ENCODE peak calls at places on chromosomes 7 and 10, in nine cellular contexts. I, U, D, L, S, F, J, Z and N are unnamed samples.

GRCh38 chr10:62268399-62269076 is at the start of gene RTKN2:
- DNase-seq in I (peak), U (peak), D (peak), L (peak), S (peak), F (no peak), J (peak), Z (peak), N (peak)

GRCh38 chr10:125448596-125448995 is 234.4 kb downstream of the TEX36 start:
- DNase-seq in I (peak), U (no peak), D (peak), L (peak), S (no peak), F (no peak), J (peak), Z (no peak), N (no peak)

GRCh38 chr10:13765641-13766341 is 179.0 kb downstream of the PRPF18 start:
- DNase-seq in I (no peak), U (peak), D (no peak), L (no peak), S (no peak), F (no peak), J (no peak), Z (no peak), N (no peak)

GRCh38 chr7:4030346-4030745 is 651.7 kb upstream of the FOXK1 start:
- DNase-seq in I (no peak), U (no peak), D (no peak), L (no peak), S (no peak), F (no peak), J (no peak), Z (no peak), N (no peak)

GRCh38 chr7:82694020-82694419 is 250.4 kb upstream of the CACNA2D1 start:
- DNase-seq in I (peak), U (no peak), D (no peak), L (no peak), S (no peak), F (no peak), J (no peak), Z (no peak), N (no peak)

GRCh38 chr10:61975107-61975932 is 73.8 kb downstream of the ARID5B start:
- DNase-seq in I (no peak), U (no peak), D (peak), L (no peak), S (peak), F (peak), J (peak), Z (no peak), N (peak)

GRCh38 chr7:129689995-129690581 is 78.6 kb downstream of the NRF1 start:
- DNase-seq in I (no peak), U (no peak), D (no peak), L (no peak), S (no peak), F (no peak), J (no peak), Z (no peak), N (no peak)

GRCh38 chr10:112137381-112137987 is 46.1 kb downstream of the GPAM start:
- DNase-seq in I (peak), U (peak), D (peak), L (peak), S (peak), F (no peak), J (peak), Z (peak), N (peak)

GRCh38 chr7:105073143-105073542 is 59.1 kb downstream of the KMT2E start:
- DNase-seq in I (no peak), U (no peak), D (no peak), L (no peak), S (no peak), F (no peak), J (no peak), Z (no peak), N (no peak)

GRCh38 chr7:143320620-143321019 is 4.7 kb downstream of the CLCN1 start:
- DNase-seq in I (no peak), U (no peak), D (no peak), L (no peak), S (no peak), F (no peak), J (no peak), Z (no peak), N (no peak)

GRCh38 chr7:66957595-66958290 is 36.7 kb downstream of the TMEM248 start:
- DNase-seq in I (no peak), U (no peak), D (no peak), L (no peak), S (no peak), F (no peak), J (no peak), Z (peak), N (no peak)

GRCh38 chr10:70674560-70675495 is 2.5 kb downstream of the ADAMTS14 start:
- DNase-seq in I (no peak), U (no peak), D (no peak), L (no peak), S (no peak), F (no peak), J (no peak), Z (no peak), N (no peak)

GRCh38 chr7:125490167-125490566 is 560.5 kb upstream of the POT1 start:
- DNase-seq in I (no peak), U (no peak), D (no peak), L (no peak), S (no peak), F (no peak), J (no peak), Z (no peak), N (no peak)

GRCh38 chr7:651032-651728 is 75.3 kb upstream of the DNAAF5 start:
- DNase-seq in I (no peak), U (no peak), D (no peak), L (no peak), S (no peak), F (no peak), J (no peak), Z (no peak), N (no peak)

GRCh38 chr7:117790251-117790650 is 83.0 kb downstream of the CTTNBP2 start:
- DNase-seq in I (no peak), U (no peak), D (no peak), L (no peak), S (no peak), F (no peak), J (no peak), Z (no peak), N (no peak)

GRCh38 chr7:32501522-32501921 is 6.2 kb downstream of the AVL9 start:
- DNase-seq in I (no peak), U (no peak), D (peak), L (peak), S (peak), F (no peak), J (peak), Z (no peak), N (peak)

GRCh38 chr10:13056461-13057077 is 43.4 kb upstream of the OPTN start:
- DNase-seq in I (peak), U (no peak), D (peak), L (no peak), S (peak), F (no peak), J (peak), Z (no peak), N (peak)

GRCh38 chr10:6024334-6024682 is 37.9 kb downstream of the IL2RA start:
- DNase-seq in I (no peak), U (no peak), D (no peak), L (no peak), S (no peak), F (no peak), J (no peak), Z (no peak), N (no peak)

GRCh38 chr10:3323865-3324498 is 151.4 kb upstream of the PITRM1 start:
- DNase-seq in I (no peak), U (no peak), D (peak), L (no peak), S (no peak), F (no peak), J (no peak), Z (no peak), N (peak)

GRCh38 chr7:150370612-150371071 is 2.0 kb downstream of the REPIN1 start:
- DNase-seq in I (no peak), U (no peak), D (no peak), L (no peak), S (peak), F (no peak), J (peak), Z (no peak), N (peak)

GRCh38 chr7:150372271-150373048 is 3.8 kb downstream of the REPIN1 start:
- DNase-seq in I (no peak), U (no peak), D (no peak), L (no peak), S (no peak), F (no peak), J (no peak), Z (no peak), N (no peak)

GRCh38 chr7:150371996-150372270 is 3.3 kb downstream of the REPIN1 start:
- DNase-seq in I (no peak), U (no peak), D (no peak), L (no peak), S (no peak), F (no peak), J (no peak), Z (no peak), N (no peak)

GRCh38 chr7:150369740-150370501 is 1.3 kb downstream of the REPIN1 start:
- DNase-seq in I (no peak), U (no peak), D (no peak), L (no peak), S (no peak), F (no peak), J (no peak), Z (peak), N (peak)

DNA sequence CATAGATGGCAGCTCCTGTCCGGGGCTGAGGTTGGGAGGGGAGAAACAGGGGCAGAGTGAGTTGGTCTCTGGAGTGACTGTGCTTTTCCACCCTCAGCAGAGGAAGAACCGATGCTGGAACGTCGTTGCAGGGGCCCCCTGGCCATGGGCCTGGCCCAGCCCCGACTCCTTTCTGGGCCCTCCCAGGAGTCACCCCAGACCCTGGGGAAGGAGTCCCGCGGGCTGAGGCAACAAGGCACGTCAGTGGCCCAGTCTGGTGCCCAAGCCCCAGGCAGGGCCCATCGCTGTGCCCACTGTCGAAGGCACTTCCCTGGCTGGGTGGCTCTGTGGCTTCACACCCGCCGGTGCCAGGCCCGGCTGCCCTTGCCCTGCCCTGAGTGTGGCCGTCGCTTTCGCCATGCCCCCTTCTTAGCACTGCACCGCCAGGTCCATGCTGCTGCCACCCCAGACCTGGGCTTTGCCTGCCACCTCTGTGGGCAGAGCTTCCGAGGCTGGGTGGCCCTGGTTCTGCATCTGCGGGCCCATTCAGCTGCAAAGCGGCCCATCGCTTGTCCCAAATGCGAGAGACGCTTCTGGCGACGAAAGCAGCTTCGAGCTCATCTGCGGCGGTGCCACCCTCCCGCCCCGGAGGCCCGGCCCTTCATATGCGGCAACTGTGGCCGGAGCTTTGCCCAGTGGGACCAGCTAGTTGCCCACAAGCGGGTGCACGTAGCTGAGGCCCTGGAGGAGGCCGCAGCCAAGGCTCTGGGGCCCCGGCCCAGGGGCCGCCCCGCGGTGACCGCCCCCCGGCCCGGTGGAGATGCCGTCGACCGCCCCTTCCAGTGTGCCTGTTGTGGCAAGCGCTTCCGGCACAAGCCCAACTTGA is 2.7 kb downstream of the REPIN1 start:
- DNase-seq in I (no peak), U (no peak), D (no peak), L (no peak), S (no peak), F (no peak), J (no peak), Z (peak), N (no peak)
- TF ChIP-seq CTCF in I (no peak), U (no peak), D (no peak), L (no peak), S (no peak), F (no peak), J (no peak), Z (no peak), N (no peak)

GRCh38 chr10:43223056-43223455 is 43.8 kb downstream of the RASGEF1A start:
- DNase-seq in I (no peak), U (no peak), D (no peak), L (no peak), S (no peak), F (no peak), J (no peak), Z (no peak), N (no peak)
- H3K4me3 ChIP-seq in I (no peak), U (no peak), D (no peak), L (no peak), S (no peak), F (no peak), J (no peak), Z (no peak), N (no peak)

DNA sequence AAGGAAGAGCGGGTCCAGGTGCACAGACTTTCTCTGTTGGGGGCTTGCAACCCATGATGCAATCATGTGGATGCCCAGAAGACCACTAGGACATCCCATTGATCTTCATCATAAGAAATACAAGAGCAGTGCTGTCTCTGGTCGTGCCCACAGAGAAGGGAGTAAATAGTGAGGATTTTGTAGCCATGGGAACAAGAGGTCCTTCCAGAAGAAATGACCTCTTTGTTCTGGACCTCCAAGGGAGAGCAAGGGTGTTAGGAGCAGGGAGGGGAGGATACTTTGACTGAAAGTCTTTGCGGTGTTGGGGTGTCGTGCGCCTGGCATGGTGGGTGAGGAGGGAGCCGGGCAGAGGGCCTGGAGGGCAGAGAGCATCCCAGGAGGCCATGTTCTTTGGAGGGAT is 55.0 kb upstream of the EN2 start:
- DNase-seq in I (no peak), U (no peak), D (no peak), L (no peak), S (no peak), F (no peak), J (no peak), Z (no peak), N (no peak)
- TF ChIP-seq CTCF in I (no peak), U (no peak), D (no peak), L (no peak), S (no peak), F (no peak), J (no peak), Z (no peak), N (no peak)

DNA sequence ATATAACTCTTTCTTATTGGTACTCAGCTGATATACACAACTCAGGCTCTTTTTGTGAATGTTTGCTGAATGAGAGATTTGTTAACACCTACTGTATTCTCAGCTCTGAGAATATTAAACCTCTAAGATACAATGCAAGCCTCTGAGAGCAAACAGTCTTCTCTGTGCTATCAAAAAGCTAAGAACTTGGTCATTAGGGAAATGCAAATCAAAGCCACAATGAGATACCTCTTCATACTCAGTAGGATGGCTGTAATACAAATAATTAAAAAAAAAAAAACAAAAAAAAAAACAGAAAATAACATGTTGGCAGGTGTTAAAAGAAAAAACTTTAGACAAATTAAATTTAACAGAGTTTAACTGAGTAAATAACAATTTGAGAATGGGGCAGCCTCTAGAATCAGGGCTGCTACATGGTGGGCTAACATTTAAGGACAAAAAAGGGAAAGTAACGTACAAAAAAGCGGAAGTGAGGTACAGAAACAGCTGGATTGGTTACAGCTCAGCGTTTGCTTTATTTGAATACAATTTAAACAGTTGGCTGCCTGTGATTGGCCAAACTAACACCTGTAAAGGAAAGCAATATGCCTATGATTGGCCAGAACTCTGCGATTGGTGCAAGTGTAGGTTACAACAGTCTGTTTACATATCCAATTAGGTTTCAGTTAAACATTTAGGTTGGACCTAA is 14.8 kb upstream of the MTURN start:
- DNase-seq in I (no peak), U (no peak), D (no peak), L (no peak), S (no peak), F (no peak), J (no peak), Z (no peak), N (no peak)
- H3K4me3 ChIP-seq in I (no peak), U (no peak), D (no peak), L (no peak), S (no peak), F (no peak), J (no peak), Z (no peak), N (no peak)

GRCh38 chr10:82383350-82383749 is 508.4 kb downstream of the NRG3 start:
- DNase-seq in I (no peak), U (no peak), D (no peak), L (no peak), S (no peak), F (no peak), J (no peak), Z (no peak), N (no peak)

GRCh38 chr10:82378146-82378545 is 503.2 kb downstream of the NRG3 start:
- DNase-seq in I (no peak), U (peak), D (peak), L (no peak), S (peak), F (no peak), J (peak), Z (no peak), N (peak)

DNA sequence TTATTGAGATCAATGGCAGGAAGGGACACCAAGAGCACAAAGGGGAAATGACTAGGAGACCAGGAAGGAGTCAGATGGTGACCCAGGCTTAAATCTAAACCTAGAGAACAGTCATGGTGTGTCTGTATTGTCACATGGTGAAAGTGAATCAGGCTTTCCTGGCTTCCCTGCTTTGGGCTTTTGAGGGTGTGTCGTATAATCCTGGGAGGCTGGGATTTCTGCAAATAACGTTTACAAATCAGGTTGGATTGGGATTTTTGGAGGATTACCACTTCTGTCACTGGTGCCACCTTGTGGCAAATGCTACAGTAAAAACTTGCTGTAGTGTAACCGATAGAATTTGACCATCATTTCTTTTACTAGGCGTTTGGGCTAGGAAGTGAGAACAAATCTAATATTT is 502.6 kb downstream of the NRG3 start:
- DNase-seq in I (peak), U (no peak), D (peak), L (no peak), S (no peak), F (no peak), J (no peak), Z (no peak), N (peak)
- TF ChIP-seq CTCF in I (peak), U (peak), D (peak), L (no peak), S (peak), F (no peak), J (no peak), Z (no peak), N (peak)

GRCh38 chr7:49091089-49091488 is 166.7 kb downstream of the CDC14C start:
- DNase-seq in I (no peak), U (no peak), D (no peak), L (no peak), S (no peak), F (no peak), J (no peak), Z (no peak), N (no peak)

GRCh38 chr7:49093218-49093617 is 168.9 kb downstream of the CDC14C start:
- DNase-seq in I (no peak), U (no peak), D (no peak), L (no peak), S (no peak), F (no peak), J (no peak), Z (no peak), N (no peak)

GRCh38 chr7:49094866-49095265 is 170.5 kb downstream of the CDC14C start:
- DNase-seq in I (no peak), U (no peak), D (no peak), L (no peak), S (no peak), F (no peak), J (no peak), Z (no peak), N (no peak)

GRCh38 chr7:49089717-49090116 is 165.4 kb downstream of the CDC14C start:
- DNase-seq in I (peak), U (no peak), D (no peak), L (no peak), S (no peak), F (no peak), J (no peak), Z (no peak), N (no peak)

GRCh38 chr7:49091519-49091918 is 167.2 kb downstream of the CDC14C start:
- DNase-seq in I (no peak), U (no peak), D (no peak), L (no peak), S (no peak), F (no peak), J (no peak), Z (no peak), N (no peak)
- H3K4me3 ChIP-seq in I (no peak), U (no peak), D (no peak), L (no peak), S (no peak), F (no peak), J (no peak), Z (no peak), N (no peak)

DNA sequence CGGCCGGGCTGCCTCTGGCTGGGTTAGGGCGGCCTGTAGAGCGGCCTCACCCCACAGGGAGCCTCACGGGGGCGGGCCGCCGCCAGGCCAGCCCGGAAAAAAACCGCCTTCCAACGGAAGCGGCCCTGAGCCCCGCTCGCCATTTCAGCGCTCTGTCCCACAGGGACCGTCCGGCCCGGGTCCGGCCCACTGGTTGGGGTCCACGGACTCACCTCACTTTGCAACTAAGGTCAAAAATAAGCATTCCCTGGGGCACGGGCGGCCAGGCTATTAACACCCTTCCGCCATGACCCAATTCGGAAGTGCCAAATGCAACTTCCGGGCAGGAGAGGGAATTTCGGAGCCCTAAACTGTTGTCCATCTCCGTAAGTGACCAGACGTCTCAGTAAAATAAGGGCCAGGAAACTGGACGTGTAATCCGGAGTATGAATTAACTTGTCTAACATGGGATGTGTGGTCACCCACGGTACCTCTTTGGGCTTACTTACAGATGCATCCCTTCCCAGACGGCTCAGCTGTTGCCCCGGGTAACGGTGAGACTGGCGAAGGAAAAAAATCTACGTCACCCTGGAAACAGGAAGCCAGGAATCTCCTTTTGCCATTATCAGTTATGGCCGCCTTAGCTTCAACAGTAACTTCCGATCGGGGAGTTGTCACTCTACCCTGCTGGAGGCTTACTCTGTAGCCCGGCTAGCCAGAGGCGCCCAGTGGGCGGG is at the start of gene BBIP1:
- DNase-seq in I (no peak), U (peak), D (peak), L (peak), S (peak), F (peak), J (peak), Z (peak), N (peak)
- TF ChIP-seq CTCF in I (no peak), U (peak), D (no peak), L (no peak), S (no peak), F (no peak), J (no peak), Z (peak), N (no peak)